ENCODE peak calls at places on chromosomes 7 and 10, in four cellular contexts. One of them, this sample, is unnamed.

GRCh38 chr10:7285545-7286322 is 125.1 kb downstream of the SFMBT2 start:
- DNase-seq in activated CD8-positive, alpha-beta memory T cell treated with anti-CD3 and anti-CD28 coated beads, Interleukin-2, amount 50 U/mL, for 4 hours: no peak
- DNase-seq in stimulated activated CD4-positive, alpha-beta T cell treated with anti-CD3 and anti-CD28 coated beads, Interleukin-1b, Interleukin-23, amount 100 ng/mL, for 48 hours: no peak
- DNase-seq in NCI-H2029 treated with DMSO at 0.1 percent for 48 hours: no peak
- DNase-seq in this sample: peak

GRCh38 chr7:51069411-51070083 is 247.1 kb downstream of the COBL start:
- DNase-seq in activated CD8-positive, alpha-beta memory T cell treated with anti-CD3 and anti-CD28 coated beads, Interleukin-2, amount 50 U/mL, for 4 hours: no peak
- DNase-seq in stimulated activated CD4-positive, alpha-beta T cell treated with anti-CD3 and anti-CD28 coated beads, Interleukin-1b, Interleukin-23, amount 100 ng/mL, for 48 hours: no peak
- DNase-seq in NCI-H2029 treated with DMSO at 0.1 percent for 48 hours: peak
- DNase-seq in this sample: no peak

GRCh38 chr7:133904766-133905165 is 222.4 kb upstream of the LRGUK start:
- DNase-seq in activated CD8-positive, alpha-beta memory T cell treated with anti-CD3 and anti-CD28 coated beads, Interleukin-2, amount 50 U/mL, for 4 hours: no peak
- DNase-seq in stimulated activated CD4-positive, alpha-beta T cell treated with anti-CD3 and anti-CD28 coated beads, Interleukin-1b, Interleukin-23, amount 100 ng/mL, for 48 hours: no peak
- DNase-seq in NCI-H2029 treated with DMSO at 0.1 percent for 48 hours: no peak
- DNase-seq in this sample: no peak

GRCh38 chr10:94626476-94626875 is 57.1 kb upstream of the CYP2C18 start:
- DNase-seq in activated CD8-positive, alpha-beta memory T cell treated with anti-CD3 and anti-CD28 coated beads, Interleukin-2, amount 50 U/mL, for 4 hours: no peak
- DNase-seq in stimulated activated CD4-positive, alpha-beta T cell treated with anti-CD3 and anti-CD28 coated beads, Interleukin-1b, Interleukin-23, amount 100 ng/mL, for 48 hours: no peak
- DNase-seq in NCI-H2029 treated with DMSO at 0.1 percent for 48 hours: no peak
- DNase-seq in this sample: no peak

GRCh38 chr10:78935697-78936407 is 132.9 kb upstream of the ZMIZ1 start:
- DNase-seq in activated CD8-positive, alpha-beta memory T cell treated with anti-CD3 and anti-CD28 coated beads, Interleukin-2, amount 50 U/mL, for 4 hours: no peak
- DNase-seq in stimulated activated CD4-positive, alpha-beta T cell treated with anti-CD3 and anti-CD28 coated beads, Interleukin-1b, Interleukin-23, amount 100 ng/mL, for 48 hours: no peak
- DNase-seq in NCI-H2029 treated with DMSO at 0.1 percent for 48 hours: no peak
- DNase-seq in this sample: no peak

GRCh38 chr7:101628522-101628921 is 574 bp downstream of the MYL10 start:
- DNase-seq in activated CD8-positive, alpha-beta memory T cell treated with anti-CD3 and anti-CD28 coated beads, Interleukin-2, amount 50 U/mL, for 4 hours: no peak
- DNase-seq in stimulated activated CD4-positive, alpha-beta T cell treated with anti-CD3 and anti-CD28 coated beads, Interleukin-1b, Interleukin-23, amount 100 ng/mL, for 48 hours: no peak
- DNase-seq in NCI-H2029 treated with DMSO at 0.1 percent for 48 hours: no peak
- DNase-seq in this sample: no peak

GRCh38 chr7:91778416-91778815 is 102.1 kb downstream of the MTERF1 start:
- DNase-seq in activated CD8-positive, alpha-beta memory T cell treated with anti-CD3 and anti-CD28 coated beads, Interleukin-2, amount 50 U/mL, for 4 hours: no peak
- DNase-seq in stimulated activated CD4-positive, alpha-beta T cell treated with anti-CD3 and anti-CD28 coated beads, Interleukin-1b, Interleukin-23, amount 100 ng/mL, for 48 hours: no peak
- DNase-seq in NCI-H2029 treated with DMSO at 0.1 percent for 48 hours: no peak
- DNase-seq in this sample: no peak

GRCh38 chr10:115844592-115844991 is 428.4 kb downstream of the GFRA1 start:
- DNase-seq in activated CD8-positive, alpha-beta memory T cell treated with anti-CD3 and anti-CD28 coated beads, Interleukin-2, amount 50 U/mL, for 4 hours: no peak
- DNase-seq in stimulated activated CD4-positive, alpha-beta T cell treated with anti-CD3 and anti-CD28 coated beads, Interleukin-1b, Interleukin-23, amount 100 ng/mL, for 48 hours: no peak
- DNase-seq in NCI-H2029 treated with DMSO at 0.1 percent for 48 hours: no peak
- DNase-seq in this sample: no peak

GRCh38 chr7:36287371-36288241 is 102.1 kb upstream of the ANLN start:
- DNase-seq in activated CD8-positive, alpha-beta memory T cell treated with anti-CD3 and anti-CD28 coated beads, Interleukin-2, amount 50 U/mL, for 4 hours: no peak
- DNase-seq in stimulated activated CD4-positive, alpha-beta T cell treated with anti-CD3 and anti-CD28 coated beads, Interleukin-1b, Interleukin-23, amount 100 ng/mL, for 48 hours: peak
- DNase-seq in NCI-H2029 treated with DMSO at 0.1 percent for 48 hours: peak
- DNase-seq in this sample: peak

GRCh38 chr7:12485845-12486244 is 82.2 kb upstream of the VWDE start:
- DNase-seq in activated CD8-positive, alpha-beta memory T cell treated with anti-CD3 and anti-CD28 coated beads, Interleukin-2, amount 50 U/mL, for 4 hours: no peak
- DNase-seq in stimulated activated CD4-positive, alpha-beta T cell treated with anti-CD3 and anti-CD28 coated beads, Interleukin-1b, Interleukin-23, amount 100 ng/mL, for 48 hours: no peak
- DNase-seq in NCI-H2029 treated with DMSO at 0.1 percent for 48 hours: no peak
- DNase-seq in this sample: no peak

GRCh38 chr7:26073041-26073440 is 79.0 kb upstream of the NFE2L3 start:
- DNase-seq in activated CD8-positive, alpha-beta memory T cell treated with anti-CD3 and anti-CD28 coated beads, Interleukin-2, amount 50 U/mL, for 4 hours: no peak
- DNase-seq in stimulated activated CD4-positive, alpha-beta T cell treated with anti-CD3 and anti-CD28 coated beads, Interleukin-1b, Interleukin-23, amount 100 ng/mL, for 48 hours: no peak
- DNase-seq in NCI-H2029 treated with DMSO at 0.1 percent for 48 hours: no peak
- DNase-seq in this sample: no peak

GRCh38 chr10:91907914-91908357 is 1.4 kb downstream of the FGFBP3 start:
- DNase-seq in activated CD8-positive, alpha-beta memory T cell treated with anti-CD3 and anti-CD28 coated beads, Interleukin-2, amount 50 U/mL, for 4 hours: no peak
- DNase-seq in stimulated activated CD4-positive, alpha-beta T cell treated with anti-CD3 and anti-CD28 coated beads, Interleukin-1b, Interleukin-23, amount 100 ng/mL, for 48 hours: no peak
- DNase-seq in NCI-H2029 treated with DMSO at 0.1 percent for 48 hours: no peak
- DNase-seq in this sample: no peak

GRCh38 chr7:21850531-21851285 is 95.0 kb downstream of the CDCA7L start:
- DNase-seq in activated CD8-positive, alpha-beta memory T cell treated with anti-CD3 and anti-CD28 coated beads, Interleukin-2, amount 50 U/mL, for 4 hours: no peak
- DNase-seq in stimulated activated CD4-positive, alpha-beta T cell treated with anti-CD3 and anti-CD28 coated beads, Interleukin-1b, Interleukin-23, amount 100 ng/mL, for 48 hours: no peak
- DNase-seq in NCI-H2029 treated with DMSO at 0.1 percent for 48 hours: no peak
- DNase-seq in this sample: no peak

GRCh38 chr7:101553771-101554445 is 75.2 kb downstream of the MYL10 start:
- DNase-seq in activated CD8-positive, alpha-beta memory T cell treated with anti-CD3 and anti-CD28 coated beads, Interleukin-2, amount 50 U/mL, for 4 hours: no peak
- DNase-seq in stimulated activated CD4-positive, alpha-beta T cell treated with anti-CD3 and anti-CD28 coated beads, Interleukin-1b, Interleukin-23, amount 100 ng/mL, for 48 hours: no peak
- DNase-seq in NCI-H2029 treated with DMSO at 0.1 percent for 48 hours: no peak
- DNase-seq in this sample: no peak

GRCh38 chr7:140078392-140078791 is 15.6 kb upstream of the PARP12 start:
- DNase-seq in activated CD8-positive, alpha-beta memory T cell treated with anti-CD3 and anti-CD28 coated beads, Interleukin-2, amount 50 U/mL, for 4 hours: no peak
- DNase-seq in stimulated activated CD4-positive, alpha-beta T cell treated with anti-CD3 and anti-CD28 coated beads, Interleukin-1b, Interleukin-23, amount 100 ng/mL, for 48 hours: no peak
- DNase-seq in NCI-H2029 treated with DMSO at 0.1 percent for 48 hours: no peak
- DNase-seq in this sample: no peak

GRCh38 chr10:1464866-1465265 is 272.5 kb downstream of the ADARB2 start:
- DNase-seq in activated CD8-positive, alpha-beta memory T cell treated with anti-CD3 and anti-CD28 coated beads, Interleukin-2, amount 50 U/mL, for 4 hours: no peak
- DNase-seq in stimulated activated CD4-positive, alpha-beta T cell treated with anti-CD3 and anti-CD28 coated beads, Interleukin-1b, Interleukin-23, amount 100 ng/mL, for 48 hours: no peak
- DNase-seq in NCI-H2029 treated with DMSO at 0.1 percent for 48 hours: no peak
- DNase-seq in this sample: no peak

GRCh38 chr7:43501881-43502280 is 81.0 kb upstream of the STK17A start:
- DNase-seq in activated CD8-positive, alpha-beta memory T cell treated with anti-CD3 and anti-CD28 coated beads, Interleukin-2, amount 50 U/mL, for 4 hours: no peak
- DNase-seq in stimulated activated CD4-positive, alpha-beta T cell treated with anti-CD3 and anti-CD28 coated beads, Interleukin-1b, Interleukin-23, amount 100 ng/mL, for 48 hours: no peak
- DNase-seq in NCI-H2029 treated with DMSO at 0.1 percent for 48 hours: no peak
- DNase-seq in this sample: no peak

GRCh38 chr7:35854311-35854710 is 53.5 kb downstream of the SEPTIN7 start:
- DNase-seq in activated CD8-positive, alpha-beta memory T cell treated with anti-CD3 and anti-CD28 coated beads, Interleukin-2, amount 50 U/mL, for 4 hours: no peak
- DNase-seq in stimulated activated CD4-positive, alpha-beta T cell treated with anti-CD3 and anti-CD28 coated beads, Interleukin-1b, Interleukin-23, amount 100 ng/mL, for 48 hours: no peak
- DNase-seq in NCI-H2029 treated with DMSO at 0.1 percent for 48 hours: no peak
- DNase-seq in this sample: no peak

GRCh38 chr10:80277567-80278250 is 11.7 kb downstream of the MAT1A start:
- DNase-seq in activated CD8-positive, alpha-beta memory T cell treated with anti-CD3 and anti-CD28 coated beads, Interleukin-2, amount 50 U/mL, for 4 hours: no peak
- DNase-seq in stimulated activated CD4-positive, alpha-beta T cell treated with anti-CD3 and anti-CD28 coated beads, Interleukin-1b, Interleukin-23, amount 100 ng/mL, for 48 hours: no peak
- DNase-seq in NCI-H2029 treated with DMSO at 0.1 percent for 48 hours: no peak
- DNase-seq in this sample: no peak

GRCh38 chr10:42872865-42873435 is 90.4 kb downstream of the BMS1 start:
- DNase-seq in activated CD8-positive, alpha-beta memory T cell treated with anti-CD3 and anti-CD28 coated beads, Interleukin-2, amount 50 U/mL, for 4 hours: no peak
- DNase-seq in stimulated activated CD4-positive, alpha-beta T cell treated with anti-CD3 and anti-CD28 coated beads, Interleukin-1b, Interleukin-23, amount 100 ng/mL, for 48 hours: no peak
- DNase-seq in NCI-H2029 treated with DMSO at 0.1 percent for 48 hours: no peak
- DNase-seq in this sample: no peak

GRCh38 chr7:7428806-7429205 is 106.9 kb downstream of the COL28A1 start:
- DNase-seq in activated CD8-positive, alpha-beta memory T cell treated with anti-CD3 and anti-CD28 coated beads, Interleukin-2, amount 50 U/mL, for 4 hours: no peak
- DNase-seq in stimulated activated CD4-positive, alpha-beta T cell treated with anti-CD3 and anti-CD28 coated beads, Interleukin-1b, Interleukin-23, amount 100 ng/mL, for 48 hours: no peak
- DNase-seq in NCI-H2029 treated with DMSO at 0.1 percent for 48 hours: no peak
- DNase-seq in this sample: no peak

GRCh38 chr7:38781991-38782390 is 127.0 kb downstream of the VPS41 start:
- DNase-seq in activated CD8-positive, alpha-beta memory T cell treated with anti-CD3 and anti-CD28 coated beads, Interleukin-2, amount 50 U/mL, for 4 hours: no peak
- DNase-seq in stimulated activated CD4-positive, alpha-beta T cell treated with anti-CD3 and anti-CD28 coated beads, Interleukin-1b, Interleukin-23, amount 100 ng/mL, for 48 hours: no peak
- DNase-seq in NCI-H2029 treated with DMSO at 0.1 percent for 48 hours: no peak
- DNase-seq in this sample: no peak

GRCh38 chr10:13990918-13991317 is 339.8 kb downstream of the FRMD4A start:
- DNase-seq in activated CD8-positive, alpha-beta memory T cell treated with anti-CD3 and anti-CD28 coated beads, Interleukin-2, amount 50 U/mL, for 4 hours: no peak
- DNase-seq in stimulated activated CD4-positive, alpha-beta T cell treated with anti-CD3 and anti-CD28 coated beads, Interleukin-1b, Interleukin-23, amount 100 ng/mL, for 48 hours: no peak
- DNase-seq in NCI-H2029 treated with DMSO at 0.1 percent for 48 hours: no peak
- DNase-seq in this sample: no peak

GRCh38 chr10:1002425-1003006 is 14.3 kb downstream of the GTPBP4 start:
- DNase-seq in activated CD8-positive, alpha-beta memory T cell treated with anti-CD3 and anti-CD28 coated beads, Interleukin-2, amount 50 U/mL, for 4 hours: no peak
- DNase-seq in stimulated activated CD4-positive, alpha-beta T cell treated with anti-CD3 and anti-CD28 coated beads, Interleukin-1b, Interleukin-23, amount 100 ng/mL, for 48 hours: no peak
- DNase-seq in NCI-H2029 treated with DMSO at 0.1 percent for 48 hours: no peak
- DNase-seq in this sample: no peak